ENCODE peak calls at places on chromosome 4, in seven cellular contexts. D, Y, O, A, K, T and R are unnamed samples. For H3K9me3, the result is how much of the 10 kb centered on the place peaks cover.

GRCh38 chr4:105990933-105991332 is 95.7 kb downstream of the NPNT start:
- DNase-seq in K (peak), D (peak), T (peak), Y (no peak), A (no peak), O (no peak), R (no peak)

GRCh38 chr4:926538-926937 is 5.6 kb downstream of the GAK start:
- DNase-seq in T (no peak), D (peak), K (no peak), A (peak), Y (no peak), O (no peak), R (no peak)

GRCh38 chr4:142354041-142354440 is 492.1 kb downstream of the INPP4B start:
- DNase-seq in D (no peak), A (no peak), K (no peak), O (no peak), T (no peak), Y (no peak), R (no peak)

GRCh38 chr4:189785257-189785656 is 155.4 kb upstream of the FRG1 start:
- DNase-seq in D (no peak), A (no peak), T (no peak), O (no peak), K (no peak), Y (peak), R (no peak)

GRCh38 chr4:54322817-54323417 is 93.8 kb downstream of the PDGFRA start:
- DNase-seq in K (peak), D (peak), O (peak), Y (peak), A (peak), T (peak), R (peak)

GRCh38 chr4:188016754-188017153 is 21.2 kb downstream of the ZFP42 start:
- DNase-seq in Y (no peak), K (no peak), T (no peak), A (no peak), D (no peak), O (no peak), R (no peak)

GRCh38 chr4:74267998-74268606 is 40.2 kb upstream of the EPGN start:
- DNase-seq in D (no peak), A (no peak), T (peak), K (no peak), Y (no peak), O (no peak), R (no peak)

GRCh38 chr4:1195109-1195671 is 22.8 kb upstream of the SPON2 start:
- DNase-seq in O (no peak), K (no peak), D (no peak), A (peak), Y (peak), T (no peak), R (no peak)

GRCh38 chr4:21845663-21846062 is 102.9 kb downstream of the KCNIP4 start:
- DNase-seq in K (no peak), A (no peak), O (no peak), T (no peak), Y (no peak), D (no peak), R (no peak)

GRCh38 chr4:184536881-184537248 is 62.5 kb upstream of the IRF2 start:
- DNase-seq in A (no peak), O (no peak), K (no peak), Y (no peak), D (no peak), T (no peak), R (no peak)

GRCh38 chr4:154231796-154232478 is 259.7 kb downstream of the DCHS2 start:
- DNase-seq in A (no peak), D (no peak), O (no peak), T (no peak), K (no peak), Y (no peak), R (no peak)

GRCh38 chr4:1370321-1371124 is 23.5 kb downstream of the UVSSA start:
- DNase-seq in A (peak), O (no peak), D (no peak), K (no peak), Y (no peak), T (no peak), R (no peak)

GRCh38 chr4:54651050-54651449 is 6.7 kb upstream of the KIT start:
- DNase-seq in O (no peak), D (no peak), Y (no peak), K (no peak), A (no peak), T (no peak), R (no peak)

GRCh38 chr4:8342651-8343050 is 73.1 kb downstream of the HTRA3 start:
- DNase-seq in Y (no peak), T (no peak), A (no peak), K (no peak), D (no peak), O (no peak), R (no peak)

GRCh38 chr4:125104616-125105015 is 210.1 kb upstream of the FAT4 start:
- DNase-seq in Y (no peak), A (no peak), T (peak), D (no peak), O (no peak), K (no peak), R (no peak)

GRCh38 chr4:43264730-43265129 is 372.2 kb downstream of the GRXCR1 start:
- DNase-seq in O (no peak), D (no peak), Y (no peak), T (no peak), K (no peak), A (no peak), R (no peak)

GRCh38 chr4:169899295-169899694 is 126.9 kb downstream of the MFAP3L start:
- DNase-seq in Y (no peak), A (no peak), K (no peak), D (no peak), O (no peak), T (no peak), R (no peak)

GRCh38 chr4:40228497-40229365 is 31.9 kb downstream of the RHOH start:
- DNase-seq in K (no peak), Y (no peak), O (no peak), T (peak), D (no peak), A (no peak), R (no peak)

GRCh38 chr4:26050212-26050643 is 136.2 kb downstream of the SMIM20 start:
- DNase-seq in K (peak), D (no peak), A (no peak), Y (no peak), T (no peak), O (no peak), R (no peak)

GRCh38 chr4:188707036-188707435 is 567.8 kb downstream of the TRIML1 start:
- DNase-seq in K (no peak), A (no peak), T (no peak), O (no peak), Y (no peak), D (no peak), R (no peak)

GRCh38 chr4:121462660-121463261 is 81.9 kb upstream of the QRFPR start:
- DNase-seq in D (peak), A (no peak), O (no peak), Y (peak), T (peak), K (peak), R (peak)

GRCh38 chr4:79107014-79107413 is 167.8 kb upstream of the PAQR3 start:
- DNase-seq in D (no peak), K (no peak), A (no peak), O (no peak), T (no peak), Y (no peak), R (no peak)

GRCh38 chr4:99389606-99390005 is 37.1 kb upstream of the ADH1C start:
- DNase-seq in T (no peak), D (no peak), A (no peak), Y (no peak), K (peak), O (no peak), R (no peak)

GRCh38 chr4:100504086-100504874 is 13.5 kb downstream of the EMCN start:
- DNase-seq in T (no peak), O (no peak), A (no peak), Y (no peak), K (no peak), D (no peak), R (no peak)

GRCh38 chr4:93480452-93480851 is 348.1 kb upstream of the ATOH1 start:
- DNase-seq in D (no peak), T (no peak), A (no peak), Y (no peak), O (no peak), K (no peak), R (no peak)

GRCh38 chr4:146245246-146245645 is 30.9 kb downstream of the REELD1 start:
- DNase-seq in O (no peak), T (no peak), A (peak), Y (no peak), D (no peak), K (no peak), R (no peak)

GRCh38 chr4:121034010-121034409 is 38.3 kb downstream of the NDNF start:
- DNase-seq in T (peak), Y (no peak), K (no peak), O (no peak), D (peak), A (no peak), R (no peak)

GRCh38 chr4:43763029-43763610 is 685.5 kb downstream of the KCTD8 start:
- DNase-seq in T (no peak), Y (no peak), A (no peak), D (peak), O (no peak), K (no peak), R (no peak)

GRCh38 chr4:120525106-120525505 is 397.4 kb downstream of the PRDM5 start:
- DNase-seq in Y (no peak), K (no peak), A (no peak), D (no peak), O (no peak), T (no peak), R (no peak)

GRCh38 chr4:175048111-175048784 is 130.1 kb downstream of the ADAM29 start:
- DNase-seq in Y (no peak), K (no peak), T (no peak), O (no peak), A (no peak), D (no peak), R (no peak)

GRCh38 chr4:175054980-175055379 is 136.8 kb downstream of the ADAM29 start:
- DNase-seq in A (no peak), O (no peak), K (no peak), Y (no peak), D (no peak), T (no peak), R (no peak)

DNA sequence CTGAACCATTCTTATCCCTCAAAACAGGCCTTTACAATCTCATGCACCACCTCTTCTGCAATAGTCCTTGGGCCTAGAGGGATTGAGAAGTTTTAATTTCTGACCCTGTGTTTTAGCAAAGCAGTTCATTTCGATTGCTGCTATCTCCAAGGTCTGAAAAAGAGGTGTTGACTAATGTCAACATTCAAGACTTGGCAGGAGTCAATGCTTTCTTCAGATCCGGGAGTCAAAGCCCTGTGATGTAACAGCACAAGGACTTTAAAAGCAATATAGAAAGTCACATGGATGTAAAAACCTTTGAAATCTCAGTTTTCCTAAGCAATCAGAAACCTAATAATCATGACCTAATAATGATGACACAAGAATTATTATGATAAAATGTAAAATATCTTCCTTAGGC is 133.8 kb downstream of the ADAM29 start:
- DNase-seq in T (no peak), D (no peak), A (no peak), O (no peak), K (no peak), Y (no peak), R (no peak)
- H3K9me3 ChIP-seq in T (under half), D (under half), A (under half), O (under half), K (under half), Y (under half), R (under half)

GRCh38 chr4:31918891-31919290 is 1198.7 kb downstream of the PCDH7 start:
- DNase-seq in Y (no peak), D (no peak), K (no peak), O (no peak), A (no peak), T (peak), R (no peak)
- H3K9me3 ChIP-seq in Y (under half), D (under half), K (under half), O (under half), A (under half), T (under half), R (under half)

GRCh38 chr4:151853034-151853433 is 92.2 kb upstream of the GATB start:
- DNase-seq in Y (no peak), K (no peak), A (no peak), D (no peak), O (no peak), T (no peak), R (no peak)
- H3K9me3 ChIP-seq in Y (under half), K (under half), A (under half), D (under half), O (under half), T (under half), R (under half)

GRCh38 chr4:161696957-161697356 is 466.8 kb downstream of the FSTL5 start:
- DNase-seq in K (no peak), D (no peak), A (no peak), O (no peak), Y (no peak), T (no peak), R (no peak)

GRCh38 chr4:161704653-161705052 is 459.1 kb downstream of the FSTL5 start:
- DNase-seq in A (no peak), K (no peak), T (no peak), O (no peak), Y (no peak), D (no peak), R (no peak)

GRCh38 chr4:161704040-161704439 is 459.8 kb downstream of the FSTL5 start:
- DNase-seq in D (no peak), A (no peak), K (no peak), Y (no peak), O (no peak), T (no peak), R (no peak)

DNA sequence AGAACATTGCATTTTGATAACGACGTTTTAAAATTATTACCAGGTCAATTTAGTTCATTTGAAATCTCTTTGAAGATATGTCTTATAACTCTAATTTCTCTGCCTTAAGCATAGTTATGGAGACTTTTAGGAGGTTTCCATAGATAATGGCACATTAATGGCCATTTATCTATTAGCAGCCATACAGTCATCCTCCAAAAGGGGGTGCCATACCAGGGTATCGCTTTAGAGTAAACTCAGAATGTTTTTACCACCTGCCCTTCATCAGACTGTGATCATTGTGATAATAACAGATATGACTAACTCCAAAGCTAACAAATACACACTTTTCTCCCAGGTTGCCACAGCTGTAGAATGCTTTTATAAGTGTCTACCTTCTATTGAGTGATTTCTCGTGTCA is 461.5 kb downstream of the FSTL5 start:
- DNase-seq in T (no peak), A (no peak), O (no peak), D (no peak), K (no peak), Y (no peak), R (no peak)
- H3K9me3 ChIP-seq in T (under half), A (under half), O (under half), D (under half), K (under half), Y (under half), R (under half)

GRCh38 chr4:14023901-14024300 is 396.4 kb upstream of the BOD1L1 start:
- DNase-seq in T (no peak), D (no peak), K (no peak), O (no peak), A (no peak), Y (no peak), R (no peak)

GRCh38 chr4:14025891-14026290 is 398.4 kb upstream of the BOD1L1 start:
- DNase-seq in T (no peak), O (no peak), D (no peak), A (no peak), Y (no peak), K (no peak), R (no peak)

GRCh38 chr4:14025093-14025492 is 397.6 kb upstream of the BOD1L1 start:
- DNase-seq in A (no peak), O (no peak), T (no peak), D (no peak), Y (no peak), K (no peak), R (no peak)

GRCh38 chr4:14023036-14023435 is 395.5 kb upstream of the BOD1L1 start:
- DNase-seq in T (peak), D (no peak), O (no peak), K (no peak), A (no peak), Y (no peak), R (no peak)

DNA sequence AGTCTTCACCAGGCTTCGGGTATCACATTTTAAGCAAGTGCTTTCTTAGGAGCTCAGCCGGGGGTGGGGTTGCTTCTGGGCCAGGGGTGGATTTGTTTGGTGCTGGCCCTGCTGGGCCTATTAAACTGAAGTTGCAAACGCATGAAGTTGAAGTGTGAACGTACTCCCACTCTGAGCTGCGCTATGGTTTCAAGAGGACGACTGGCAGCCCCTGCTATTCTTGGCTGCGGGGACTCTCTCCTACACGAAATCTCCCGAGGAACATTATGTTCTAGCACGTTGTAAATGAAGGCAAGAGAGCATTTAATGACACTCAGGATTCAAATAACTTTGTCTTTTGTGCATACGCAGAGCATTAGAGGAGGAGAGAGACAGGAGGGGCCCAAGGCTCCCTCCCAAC is 401.3 kb upstream of the BOD1L1 start:
- DNase-seq in O (no peak), Y (no peak), A (no peak), D (no peak), T (no peak), K (peak), R (no peak)
- H3K9me3 ChIP-seq in O (under half), Y (under half), A (under half), D (under half), T (under half), K (under half), R (under half)